ENCODE peak calls at places on chromosomes 2 and 18, in eight cellular contexts. R is ELR, F is heart left ventricle, G is adipocyte, Z is mucosa of descending colon, D is DMS153, L is foreskin melanocyte, M is upper lobe of right lung. N is an unnamed sample.

GRCh38 chr2:178997477-178997876 is 52.5 kb downstream of the CCDC141 start:
- DNase-seq in R (no peak), F (no peak), G (no peak), Z (no peak), D (no peak), L (no peak), M (no peak), N (no peak)

GRCh38 chr2:96386470-96386869 is 50.9 kb downstream of the NCAPH start:
- DNase-seq in R (no peak), F (no peak), G (no peak), Z (no peak), D (no peak), L (no peak), M (no peak), N (no peak)

GRCh38 chr2:227194219-227194618 is 29.8 kb downstream of the COL4A3 start:
- DNase-seq in R (no peak), F (no peak), G (no peak), Z (no peak), D (no peak), L (no peak), M (no peak), N (no peak)

GRCh38 chr2:188050716-188051115 is 241.0 kb upstream of the GULP1 start:
- DNase-seq in R (no peak), F (no peak), G (peak), Z (no peak), D (no peak), L (peak), M (no peak), N (no peak)

GRCh38 chr2:160474891-160475795 is 18.5 kb downstream of the RBMS1 start:
- DNase-seq in R (peak), F (peak), G (no peak), Z (no peak), D (no peak), L (no peak), M (no peak), N (no peak)

GRCh38 chr2:112708968-112709367 is 11.9 kb upstream of the NT5DC4 start:
- DNase-seq in R (no peak), F (no peak), G (no peak), Z (no peak), D (no peak), L (no peak), M (no peak), N (no peak)

GRCh38 chr2:46385786-46386577 is 88.8 kb downstream of the EPAS1 start:
- DNase-seq in R (peak), F (no peak), G (peak), Z (no peak), D (no peak), L (no peak), M (no peak), N (no peak)

GRCh38 chr2:241692448-241692847 is 5.8 kb upstream of the DTYMK start:
- DNase-seq in R (peak), F (no peak), G (peak), Z (no peak), D (no peak), L (no peak), M (no peak), N (no peak)

GRCh38 chr2:85485815-85486214 is 53.2 kb upstream of the MAT2A start:
- DNase-seq in R (no peak), F (no peak), G (peak), Z (no peak), D (no peak), L (no peak), M (no peak), N (no peak)

GRCh38 chr2:65076345-65076710 is 20.1 kb downstream of the CEP68 start:
- DNase-seq in R (peak), F (no peak), G (peak), Z (no peak), D (no peak), L (no peak), M (no peak), N (no peak)

GRCh38 chr2:111930875-111931274 is 32.5 kb downstream of the MERTK start:
- DNase-seq in R (peak), F (no peak), G (peak), Z (no peak), D (no peak), L (no peak), M (no peak), N (no peak)

GRCh38 chr2:24883946-24884345 is 36.1 kb downstream of the ADCY3 start:
- DNase-seq in R (no peak), F (no peak), G (peak), Z (no peak), D (no peak), L (no peak), M (no peak), N (no peak)

GRCh38 chr2:235716875-235717496 is 223.1 kb downstream of the AGAP1 start:
- DNase-seq in R (peak), F (no peak), G (no peak), Z (no peak), D (peak), L (no peak), M (no peak), N (no peak)

GRCh38 chr2:123468071-123468470 is 557.0 kb upstream of the CNTNAP5 start:
- DNase-seq in R (peak), F (no peak), G (no peak), Z (no peak), D (no peak), L (peak), M (no peak), N (no peak)

GRCh38 chr2:82139979-82140611 is 1835.5 kb upstream of the LRRTM1 start:
- DNase-seq in R (no peak), F (no peak), G (no peak), Z (no peak), D (peak), L (no peak), M (no peak), N (no peak)

GRCh38 chr18:61926532-61926931 is 33.7 kb upstream of the RNF152 start:
- DNase-seq in R (no peak), F (no peak), G (no peak), Z (no peak), D (no peak), L (no peak), M (no peak), N (no peak)

GRCh38 chr2:43692428-43692994 is 16.3 kb upstream of the C1GALT1C1L start:
- DNase-seq in R (no peak), F (no peak), G (no peak), Z (no peak), D (no peak), L (no peak), M (no peak), N (no peak)

GRCh38 chr2:9791711-9792110 is 51.6 kb upstream of the TAF1B start:
- DNase-seq in R (no peak), F (peak), G (no peak), Z (no peak), D (no peak), L (no peak), M (no peak), N (no peak)

GRCh38 chr2:56811401-56811800 is 627.6 kb downstream of the CCDC85A start:
- DNase-seq in R (no peak), F (no peak), G (peak), Z (no peak), D (no peak), L (no peak), M (no peak), N (no peak)

GRCh38 chr2:227238242-227239237 is 74.1 kb downstream of the COL4A3 start:
- DNase-seq in R (peak), F (peak), G (peak), Z (peak), D (no peak), L (peak), M (peak), N (peak)

GRCh38 chr2:56197816-56198215 is 14.0 kb downstream of the CCDC85A start:
- DNase-seq in R (no peak), F (no peak), G (no peak), Z (no peak), D (no peak), L (no peak), M (no peak), N (no peak)

GRCh38 chr2:233456934-233457333 is 102.6 kb downstream of the DGKD start:
- DNase-seq in R (no peak), F (peak), G (no peak), Z (peak), D (no peak), L (no peak), M (no peak), N (no peak)

GRCh38 chr2:85702172-85702571 is 8.0 kb downstream of the GNLY start:
- DNase-seq in R (peak), F (no peak), G (peak), Z (no peak), D (no peak), L (no peak), M (no peak), N (no peak)

GRCh38 chr18:10908760-10909159 is 240.6 kb downstream of the PIEZO2 start:
- DNase-seq in R (no peak), F (no peak), G (no peak), Z (no peak), D (no peak), L (no peak), M (no peak), N (no peak)

GRCh38 chr2:210617732-210618330 is 61.4 kb downstream of the CPS1 start:
- DNase-seq in R (peak), F (no peak), G (peak), Z (no peak), D (peak), L (peak), M (no peak), N (peak)